ENCODE peak calls at places on chromosome 6, in five cellular contexts. F is neural crest cell, T is cardiac muscle cell, O is tibial artery, Q is Peyer's patch. V is an unnamed sample.

GRCh38 chr6:81511423-81511822 is 241.1 kb downstream of the TENT5A start:
- DNase-seq in O (no peak), T (no peak), F (no peak), Q (no peak), V (no peak)

GRCh38 chr6:134529921-134530320 is 212.0 kb upstream of the SGK1 start:
- DNase-seq in T (no peak), F (no peak), O (no peak), Q (no peak), V (no peak)

GRCh38 chr6:24549674-24550418 is 55.1 kb downstream of the ALDH5A1 start:
- DNase-seq in F (no peak), Q (no peak), O (no peak), T (no peak), V (no peak)

GRCh38 chr6:42367353-42368011 is 84.2 kb downstream of the TRERF1 start:
- DNase-seq in Q (peak; percentile 74), O (no peak), T (no peak), F (no peak), V (no peak)

GRCh38 chr6:36954262-36954931 is at the start of gene PI16:
- DNase-seq in O (no peak), T (no peak), F (no peak), Q (peak; percentile 42), V (no peak)

GRCh38 chr6:29451471-29452193 is 5.2 kb downstream of the OR11A1 start:
- DNase-seq in Q (no peak), F (no peak), O (no peak), T (no peak), V (no peak)

GRCh38 chr6:141829996-141830395 is 302.7 kb upstream of the GJE1 start:
- DNase-seq in T (no peak), O (no peak), F (no peak), Q (no peak), V (no peak)

GRCh38 chr6:4776967-4777925 is 1.0 kb downstream of the CDYL start:
- DNase-seq in F (no peak), Q (peak; percentile 58), T (peak; percentile 36), O (no peak), V (no peak)

GRCh38 chr6:70395301-70395672 is 18.0 kb upstream of the FAM135A start:
- DNase-seq in T (no peak), O (no peak), F (no peak), Q (no peak), V (no peak)

GRCh38 chr6:3987072-3987471 is 91.9 kb downstream of the FAM217A start:
- DNase-seq in O (no peak), T (peak; percentile 65), Q (no peak), F (no peak), V (no peak)

GRCh38 chr6:89436226-89436625 is 3.3 kb downstream of the ANKRD6 start:
- DNase-seq in O (no peak), Q (no peak), T (no peak), F (no peak), V (no peak)

GRCh38 chr6:43014434-43014909 is 423 bp downstream of the KLHDC3 start:
- DNase-seq in O (no peak), Q (no peak), F (no peak), T (peak; percentile 21), V (no peak)

GRCh38 chr6:48378874-48379407 is 267.9 kb upstream of the PTCHD4 start:
- DNase-seq in Q (no peak), F (no peak), T (no peak), O (no peak), V (no peak)

GRCh38 chr6:127554435-127555006 is 22.5 kb upstream of the C6orf58 start:
- DNase-seq in T (peak; percentile 39), O (no peak), F (no peak), Q (no peak), V (peak; percentile 42)

GRCh38 chr6:52363222-52363867 is 1.4 kb downstream of the PAQR8 start:
- DNase-seq in O (no peak), F (no peak), Q (peak; percentile 79), T (peak; percentile 53), V (no peak)

GRCh38 chr6:100257661-100258395 is 206.9 kb downstream of the SIM1 start:
- DNase-seq in O (no peak), T (no peak), Q (no peak), F (no peak), V (no peak)

GRCh38 chr6:163729127-163729872 is 314.8 kb downstream of the QKI start:
- DNase-seq in T (peak; percentile 49), F (no peak), Q (no peak), O (no peak), V (no peak)

GRCh38 chr6:36463686-36464085 is 20.9 kb downstream of the KCTD20 start:
- DNase-seq in T (no peak), O (no peak), F (no peak), Q (no peak), V (no peak)

GRCh38 chr6:46983007-46983411 is 59.1 kb downstream of the ADGRF1 start:
- DNase-seq in O (no peak), T (no peak), Q (no peak), F (no peak), V (no peak)

GRCh38 chr6:144879436-144879835 is 594.3 kb downstream of the UTRN start:
- DNase-seq in O (no peak), T (no peak), F (no peak), Q (no peak), V (no peak)

GRCh38 chr6:39157511-39157910 is 42.5 kb upstream of the SAYSD1 start:
- DNase-seq in Q (no peak), F (no peak), O (no peak), T (peak; percentile 18), V (no peak)

GRCh38 chr6:76682842-76683241 is 610.4 kb upstream of the IMPG1 start:
- DNase-seq in T (peak; percentile 16), Q (no peak), F (no peak), O (no peak), V (no peak)

GRCh38 chr6:39330057-39330456 is 7.6 kb upstream of the KCNK16 start:
- DNase-seq in T (no peak), Q (no peak), F (no peak), O (no peak), V (no peak)

DNA sequence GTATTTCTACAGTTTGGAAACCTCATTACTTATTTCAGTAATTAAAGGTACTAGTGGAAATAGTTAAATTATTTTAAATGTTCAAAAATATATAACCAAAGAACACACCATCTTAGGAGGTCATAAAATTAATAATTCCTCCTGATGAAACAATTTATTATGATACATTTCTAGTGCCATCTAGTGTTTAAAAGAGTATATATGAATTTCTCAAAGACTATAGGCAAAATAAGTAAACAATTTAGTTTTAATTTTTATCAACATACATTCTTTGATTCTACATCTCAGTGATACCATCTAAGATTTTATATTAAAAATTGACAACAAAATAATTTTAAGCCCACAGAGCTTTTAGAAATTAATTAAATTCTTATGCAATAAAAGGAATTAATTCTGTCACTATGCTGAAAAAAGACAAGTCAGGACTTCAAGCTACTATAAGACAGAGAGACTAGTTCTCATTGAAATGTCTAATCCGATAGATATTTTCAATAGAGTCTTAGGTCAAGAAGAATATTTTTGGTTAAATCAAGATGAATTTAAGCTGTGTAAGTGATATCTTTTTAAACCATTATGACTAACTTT is 107.8 kb upstream of the RNF217 start:
- DNase-seq in O (no peak), F (no peak), Q (no peak), T (no peak), V (no peak)
- TF ChIP-seq CTCF in O (no peak), F (peak; percentile 68), Q (no peak), T (peak; percentile 29), V (peak; percentile 12)

DNA sequence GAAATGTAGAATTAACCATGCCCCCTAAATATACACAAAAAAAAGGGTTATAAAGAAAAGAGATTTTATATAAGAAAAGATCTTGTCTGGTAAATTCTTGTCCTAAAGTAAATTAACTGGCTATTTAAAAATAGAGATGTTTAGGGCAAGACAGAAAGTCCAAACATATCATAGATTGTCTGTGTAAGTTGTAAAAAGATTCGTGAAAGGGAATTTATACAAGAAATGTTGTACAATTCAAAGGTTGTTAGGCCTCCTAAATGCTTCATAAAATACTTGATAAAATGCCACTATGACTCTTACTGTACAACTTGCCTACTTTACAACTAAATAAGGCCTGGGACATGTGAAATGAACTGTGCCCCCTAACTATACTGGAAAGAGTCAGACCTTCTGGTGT is 21.9 kb upstream of the AGPAT4 start:
- DNase-seq in F (no peak), T (no peak), Q (no peak), O (no peak), V (no peak)
- TF ChIP-seq CTCF in F (no peak), T (no peak), Q (no peak), O (no peak), V (no peak)

GRCh38 chr6:116279232-116280160 is at the start of gene TSPYL1:
- DNase-seq in F (peak; percentile 87), O (peak; percentile 97), T (peak; percentile 98), Q (peak; percentile 99), V (peak; percentile 93)
- TF ChIP-seq CTCF in F (peak; percentile 22), O (no peak), T (peak; percentile 9), Q (no peak), V (no peak)

GRCh38 chr6:16804007-16804303 is 42.7 kb upstream of the ATXN1 start:
- DNase-seq in O (no peak), T (no peak), F (no peak), Q (no peak), V (no peak)
- TF ChIP-seq CTCF in O (no peak), T (no peak), F (no peak), Q (no peak), V (no peak)

DNA sequence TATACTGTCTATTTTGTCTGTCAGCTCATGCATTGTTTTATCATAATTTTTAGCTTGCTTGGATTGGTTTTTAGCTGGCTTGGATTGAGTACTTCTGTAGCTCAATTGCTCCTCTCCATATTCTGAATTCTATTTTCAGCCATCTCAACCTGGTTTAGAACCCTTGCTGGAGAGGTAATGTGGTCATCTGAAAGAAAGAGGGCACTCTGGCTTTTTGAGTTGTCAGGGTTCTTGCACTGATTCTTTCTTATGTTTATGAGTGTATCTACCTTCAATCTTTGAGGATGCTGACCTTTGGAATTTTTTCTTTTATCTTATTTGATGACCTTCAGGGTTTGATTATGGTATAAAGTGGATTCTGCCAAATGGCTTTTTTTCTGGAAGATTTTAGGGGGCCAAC is 632.7 kb upstream of the ID4 start:
- DNase-seq in O (no peak), Q (no peak), F (no peak), T (no peak), V (no peak)
- TF ChIP-seq CTCF in O (no peak), Q (no peak), F (no peak), T (no peak), V (no peak)

GRCh38 chr6:166515072-166515810 is 71.2 kb downstream of the RAMACL start:
- DNase-seq in F (no peak), T (no peak), O (no peak), Q (peak; percentile 48), V (no peak)
- TF ChIP-seq CTCF in F (no peak), T (peak; percentile 31), O (no peak), Q (no peak), V (no peak)

V was measured in endothelial cell.